ENCODE peak calls at places on chromosomes 13 and 19, in eight cellular contexts. F is stomach, Q is sigmoid colon, G is suprapubic skin, R is breast epithelium, C is transverse colon, P is HepG2, E is endothelial cell of umbilical vein. M is an unnamed sample.

GRCh38 chr13:82597737-82598136 is 1284.5 kb downstream of the SLITRK1 start:
- DNase-seq in F (no peak), Q (no peak), G (no peak), R (no peak), C (no peak), P (no peak), E (no peak), M (no peak)

GRCh38 chr13:89749888-89750287 is 1597.6 kb upstream of the MIR17HG start:
- DNase-seq in F (no peak), Q (no peak), G (no peak), R (no peak), C (no peak), P (no peak), E (peak; percentile 64), M (no peak)

GRCh38 chr19:54439174-54439851 is 9.7 kb upstream of the LENG8 start:
- DNase-seq in F (peak; percentile 39), Q (no peak), G (peak; percentile 71), R (peak; percentile 84), C (no peak), P (peak; percentile 56), E (peak; percentile 38), M (no peak)

GRCh38 chr13:100789481-100789880 is 114.9 kb upstream of the TMTC4 start:
- DNase-seq in F (peak; percentile 28), Q (no peak), G (no peak), R (no peak), C (no peak), P (peak; percentile 20), E (peak; percentile 5), M (no peak)

GRCh38 chr19:55452381-55453325 is 8.8 kb downstream of the ISOC2 start:
- DNase-seq in F (peak; percentile 49), Q (peak; percentile 88), G (no peak), R (peak; percentile 68), C (peak; percentile 46), P (peak; percentile 44), E (peak; percentile 59), M (no peak)

GRCh38 chr19:15107056-15108010 is at the start of gene SYDE1:
- DNase-seq in F (no peak), Q (peak; percentile 80), G (no peak), R (no peak), C (no peak), P (peak; percentile 50), E (peak; percentile 26), M (no peak)

GRCh38 chr19:39852882-39853281 is 6.7 kb upstream of the FBL start:
- DNase-seq in F (no peak), Q (no peak), G (no peak), R (no peak), C (no peak), P (no peak), E (no peak), M (no peak)

GRCh38 chr19:43782689-43783231 is 2.0 kb upstream of the KCNN4 start:
- DNase-seq in F (peak; percentile 65), Q (no peak), G (no peak), R (no peak), C (peak; percentile 88), P (no peak), E (no peak), M (peak; percentile 23)

GRCh38 chr19:39347332-39348227 is 5.4 kb downstream of the SAMD4B start:
- DNase-seq in F (no peak), Q (no peak), G (no peak), R (no peak), C (no peak), P (no peak), E (no peak), M (no peak)

GRCh38 chr13:44271915-44272341 is 101.7 kb upstream of the SERP2 start:
- DNase-seq in F (no peak), Q (peak; percentile 82), G (peak; percentile 65), R (no peak), C (no peak), P (no peak), E (no peak), M (no peak)

GRCh38 chr19:53980553-53981407 is 10.7 kb upstream of the CACNG6 start:
- DNase-seq in F (no peak), Q (no peak), G (no peak), R (no peak), C (no peak), P (peak; percentile 6), E (peak; percentile 83), M (no peak)

GRCh38 chr13:44402902-44403719 is 29.5 kb downstream of the SERP2 start:
- DNase-seq in F (peak; percentile 82), Q (peak; percentile 36), G (no peak), R (peak; percentile 92), C (peak; percentile 65), P (no peak), E (no peak), M (no peak)

GRCh38 chr13:85261757-85262346 is 537.4 kb downstream of the SLITRK6 start:
- DNase-seq in F (no peak), Q (no peak), G (no peak), R (no peak), C (no peak), P (peak; percentile 3), E (peak; percentile 21), M (no peak)

DNA sequence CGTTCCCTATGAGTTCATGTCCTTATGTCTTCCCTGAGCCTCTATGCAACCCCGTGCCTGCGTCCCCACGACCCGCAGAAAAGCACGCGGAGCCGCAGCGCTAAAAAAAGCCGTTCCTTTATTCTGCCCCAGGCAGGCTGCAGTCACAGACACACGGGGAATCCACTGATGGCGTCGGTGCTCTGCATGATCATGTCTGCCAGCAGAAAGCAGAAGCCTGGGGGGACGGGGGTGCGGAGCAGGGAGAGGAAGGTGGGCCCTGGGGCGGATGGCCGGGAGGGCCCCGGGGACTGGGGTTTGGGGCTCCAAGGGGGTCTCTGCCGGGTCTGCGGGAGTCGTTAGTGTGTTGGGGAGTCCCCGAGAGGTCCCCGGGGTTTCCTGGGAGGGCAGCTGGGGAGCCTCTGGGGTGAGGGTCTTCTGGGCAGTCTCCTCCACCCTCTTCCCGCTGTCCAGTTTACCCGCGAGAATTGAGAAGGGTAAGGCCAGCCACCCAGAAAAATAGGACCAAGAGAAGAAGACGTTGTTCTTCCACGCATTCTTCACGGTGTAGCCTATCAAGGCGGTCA is 894 bp upstream of the ETFB start:
- DNase-seq in F (peak; percentile 28), Q (no peak), G (peak; percentile 82), R (no peak), C (peak; percentile 45), P (no peak), E (peak; percentile 50), M (no peak)
- TF ChIP-seq POLR2AphosphoS5 in F (no peak), Q (peak; percentile 95), G (no peak), R (peak; percentile 17), C (peak; percentile 99), P (peak; percentile 82), E (no peak), M (peak; percentile 16)

GRCh38 chr13:111114362-111115050 is 604 bp upstream of the ARHGEF7 start:
- DNase-seq in F (no peak), Q (peak; percentile 75), G (peak; percentile 80), R (no peak), C (peak; percentile 31), P (no peak), E (peak; percentile 32), M (no peak)
- TF ChIP-seq POLR2A in F (no peak), Q (no peak), G (peak; percentile 59), R (no peak), C (no peak), P (no peak), E (no peak), M (no peak)

DNA sequence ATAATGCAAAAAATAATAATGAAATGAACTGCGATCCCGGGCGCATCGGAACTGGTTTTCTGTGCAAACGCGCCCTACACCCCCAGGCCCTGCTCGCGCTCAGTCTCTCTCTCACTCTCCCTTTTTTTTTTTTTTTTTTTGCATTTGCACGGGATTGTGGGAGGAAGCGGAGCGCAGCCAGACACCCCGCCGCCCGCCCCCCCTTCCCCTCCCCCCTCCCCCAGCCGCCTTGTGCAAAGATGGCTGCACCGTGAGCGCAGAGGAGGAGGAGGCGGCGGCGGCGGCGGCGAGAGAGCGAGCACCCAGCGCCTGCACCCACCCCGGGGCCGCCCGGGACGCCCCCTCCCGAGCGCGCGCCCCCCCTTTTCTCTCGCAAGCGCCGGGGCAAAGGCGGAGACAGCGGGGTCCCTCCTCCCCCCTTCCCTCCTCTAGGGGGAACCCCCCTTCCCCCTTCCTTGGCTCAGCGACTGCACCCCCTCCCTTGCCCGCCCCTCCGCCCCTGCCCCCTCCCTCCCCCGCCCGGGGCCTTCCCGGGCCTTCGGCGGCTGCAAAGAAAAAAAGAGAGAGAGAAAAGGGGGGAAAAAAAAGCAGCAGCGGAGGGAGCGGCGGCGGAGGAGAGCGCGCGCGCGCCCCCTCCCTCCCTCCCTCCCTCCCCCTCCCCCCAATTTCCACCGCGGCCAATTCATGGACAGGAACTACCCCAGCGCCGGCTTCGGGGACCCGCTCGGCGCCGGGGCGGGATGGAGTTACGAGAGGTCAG is at the start of gene PRR12:
- DNase-seq in F (peak; percentile 59), Q (peak; percentile 85), G (no peak), R (no peak), C (peak; percentile 68), P (peak; percentile 61), E (peak; percentile 71), M (peak; percentile 80)
- TF ChIP-seq POLR2AphosphoS5 in F (no peak), Q (peak; percentile 9), G (no peak), R (no peak), C (no peak), P (peak; percentile 71), E (peak; percentile 6), M (no peak)

GRCh38 chr13:112689498-112690241 is at the start of gene ATP11A:
- DNase-seq in F (peak; percentile 92), Q (peak; percentile 97), G (peak; percentile 94), R (peak; percentile 89), C (peak; percentile 91), P (peak; percentile 72), E (peak; percentile 90), M (peak; percentile 91)
- TF ChIP-seq POLR2A in F (no peak), Q (peak; percentile 14), G (peak; percentile 65), R (no peak), C (peak; percentile 46), P (peak; percentile 75), E (peak; percentile 66), M (peak; percentile 81)

DNA sequence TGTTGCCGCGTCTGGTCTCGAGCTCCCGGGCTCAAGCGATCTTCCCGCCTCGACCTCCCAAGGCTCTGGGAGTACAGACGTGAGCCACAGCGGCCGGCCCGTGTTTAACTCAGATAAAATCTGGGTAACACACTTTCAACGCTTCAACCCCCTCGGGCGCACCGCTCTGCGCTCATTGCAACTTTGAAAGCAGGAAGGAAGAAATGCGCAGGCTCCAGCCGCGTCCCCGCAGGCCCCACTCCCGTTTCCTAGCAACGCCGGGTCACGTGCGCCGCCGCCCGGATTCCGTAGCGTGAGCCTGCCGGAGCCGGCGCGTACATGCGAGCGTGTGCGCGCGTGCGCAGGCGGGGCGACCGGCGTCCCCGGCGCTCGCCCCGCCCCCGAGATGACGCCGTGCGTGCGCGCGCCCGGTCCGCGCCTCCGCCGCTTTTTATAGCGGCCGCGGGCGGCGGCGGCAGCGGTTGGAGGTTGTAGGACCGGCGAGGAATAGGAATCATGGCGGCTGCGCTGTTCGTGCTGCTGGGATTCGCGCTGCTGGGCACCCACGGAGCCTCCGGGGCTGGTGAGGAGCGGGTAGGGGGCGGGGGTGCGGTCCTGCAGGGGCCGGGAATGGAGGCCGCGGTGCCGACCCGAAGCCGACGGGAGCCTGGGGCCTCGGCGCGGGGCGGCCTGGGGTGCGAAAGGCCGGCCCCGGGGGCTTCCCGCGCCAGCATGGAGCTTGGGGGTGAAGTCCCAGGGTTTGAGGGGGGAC is at the start of gene BSG:
- DNase-seq in F (peak; percentile 99), Q (peak; percentile 99), G (peak; percentile 99), R (peak; percentile 99), C (peak; percentile 99), P (peak; percentile 94), E (peak; percentile 97), M (peak; percentile 98)
- TF ChIP-seq POLR2AphosphoS5 in F (peak; percentile 97), Q (peak; percentile 97), G (peak; percentile 87), R (peak; percentile 50), C (peak; percentile 98), P (peak; percentile 95), E (peak; percentile 99), M (peak; percentile 98)

GRCh38 chr19:12294308-12295158 is at the start of gene ZNF44:
- DNase-seq in F (peak; percentile 99), Q (peak; percentile 99), G (peak; percentile 99), R (peak; percentile 98), C (peak; percentile 99), P (peak; percentile 99), E (peak; percentile 95), M (peak; percentile 88)
- TF ChIP-seq POLR2A in F (peak; percentile 25), Q (peak; percentile 58), G (peak; percentile 45), R (peak; percentile 61), C (peak; percentile 96), P (peak; percentile 94), E (peak; percentile 51), M (peak; percentile 64)

M was measured in GM12892.